ENCODE peak calls at places on chromosomes 3 and 15, in five cellular contexts. One of them, this sample, is unnamed.

GRCh38 chr3:187783098-187783497 is 37.8 kb upstream of the BCL6 start:
- DNase-seq in iPS DF 19.7: no peak
- DNase-seq in stimulated activated CD4-positive, alpha-beta T cell treated with anti-CD3 and anti-CD28 coated beads, Interleukin-12 subunit alpha, Interleukin-12 subunit beta, amount 100 ng/mL, for 48 hours: no peak
- DNase-seq in HFF-Myc: no peak
- DNase-seq in NCI-H1436: no peak
- DNase-seq in this sample: no peak

GRCh38 chr3:194640829-194641228 is 7.6 kb upstream of the TMEM44 start:
- DNase-seq in iPS DF 19.7: no peak
- DNase-seq in stimulated activated CD4-positive, alpha-beta T cell treated with anti-CD3 and anti-CD28 coated beads, Interleukin-12 subunit alpha, Interleukin-12 subunit beta, amount 100 ng/mL, for 48 hours: no peak
- DNase-seq in HFF-Myc: no peak
- DNase-seq in NCI-H1436: no peak
- DNase-seq in this sample: peak; percentile 38

GRCh38 chr3:52230889-52231499 is 5.5 kb upstream of the TLR9 start:
- DNase-seq in iPS DF 19.7: no peak
- DNase-seq in stimulated activated CD4-positive, alpha-beta T cell treated with anti-CD3 and anti-CD28 coated beads, Interleukin-12 subunit alpha, Interleukin-12 subunit beta, amount 100 ng/mL, for 48 hours: no peak
- DNase-seq in HFF-Myc: no peak
- DNase-seq in NCI-H1436: no peak
- DNase-seq in this sample: no peak

GRCh38 chr3:148643389-148643840 is 54.3 kb upstream of the AGTR1 start:
- DNase-seq in iPS DF 19.7: no peak
- DNase-seq in stimulated activated CD4-positive, alpha-beta T cell treated with anti-CD3 and anti-CD28 coated beads, Interleukin-12 subunit alpha, Interleukin-12 subunit beta, amount 100 ng/mL, for 48 hours: no peak
- DNase-seq in HFF-Myc: no peak
- DNase-seq in NCI-H1436: no peak
- DNase-seq in this sample: no peak

GRCh38 chr15:41967506-41968206 is 4.7 kb downstream of the EHD4 start:
- DNase-seq in iPS DF 19.7: no peak
- DNase-seq in stimulated activated CD4-positive, alpha-beta T cell treated with anti-CD3 and anti-CD28 coated beads, Interleukin-12 subunit alpha, Interleukin-12 subunit beta, amount 100 ng/mL, for 48 hours: no peak
- DNase-seq in HFF-Myc: no peak
- DNase-seq in NCI-H1436: no peak
- DNase-seq in this sample: peak; percentile 35

GRCh38 chr3:105960381-105960780 is 91.6 kb upstream of the CBLB start:
- DNase-seq in iPS DF 19.7: no peak
- DNase-seq in stimulated activated CD4-positive, alpha-beta T cell treated with anti-CD3 and anti-CD28 coated beads, Interleukin-12 subunit alpha, Interleukin-12 subunit beta, amount 100 ng/mL, for 48 hours: no peak
- DNase-seq in HFF-Myc: no peak
- DNase-seq in NCI-H1436: no peak
- DNase-seq in this sample: no peak

GRCh38 chr3:123773681-123774431 is 110.3 kb downstream of the MYLK start:
- DNase-seq in iPS DF 19.7: no peak
- DNase-seq in stimulated activated CD4-positive, alpha-beta T cell treated with anti-CD3 and anti-CD28 coated beads, Interleukin-12 subunit alpha, Interleukin-12 subunit beta, amount 100 ng/mL, for 48 hours: no peak
- DNase-seq in HFF-Myc: peak; percentile 78
- DNase-seq in NCI-H1436: no peak
- DNase-seq in this sample: no peak

GRCh38 chr15:99632521-99632920 is 66.7 kb downstream of the MEF2A start:
- DNase-seq in iPS DF 19.7: no peak
- DNase-seq in stimulated activated CD4-positive, alpha-beta T cell treated with anti-CD3 and anti-CD28 coated beads, Interleukin-12 subunit alpha, Interleukin-12 subunit beta, amount 100 ng/mL, for 48 hours: no peak
- DNase-seq in HFF-Myc: no peak
- DNase-seq in NCI-H1436: no peak
- DNase-seq in this sample: no peak

GRCh38 chr3:130969621-130970020 is 57.0 kb downstream of the ASTE1 start:
- DNase-seq in iPS DF 19.7: no peak
- DNase-seq in stimulated activated CD4-positive, alpha-beta T cell treated with anti-CD3 and anti-CD28 coated beads, Interleukin-12 subunit alpha, Interleukin-12 subunit beta, amount 100 ng/mL, for 48 hours: no peak
- DNase-seq in HFF-Myc: no peak
- DNase-seq in NCI-H1436: no peak
- DNase-seq in this sample: no peak

GRCh38 chr15:29612701-29613100 is 209.6 kb downstream of the TJP1 start:
- DNase-seq in iPS DF 19.7: no peak
- DNase-seq in stimulated activated CD4-positive, alpha-beta T cell treated with anti-CD3 and anti-CD28 coated beads, Interleukin-12 subunit alpha, Interleukin-12 subunit beta, amount 100 ng/mL, for 48 hours: no peak
- DNase-seq in HFF-Myc: no peak
- DNase-seq in NCI-H1436: no peak
- DNase-seq in this sample: no peak

GRCh38 chr3:126268866-126269265 is 88.3 kb downstream of the KLF15 start:
- DNase-seq in iPS DF 19.7: no peak
- DNase-seq in stimulated activated CD4-positive, alpha-beta T cell treated with anti-CD3 and anti-CD28 coated beads, Interleukin-12 subunit alpha, Interleukin-12 subunit beta, amount 100 ng/mL, for 48 hours: no peak
- DNase-seq in HFF-Myc: no peak
- DNase-seq in NCI-H1436: no peak
- DNase-seq in this sample: no peak

GRCh38 chr3:194215392-194215791 is 79.4 kb downstream of the HES1 start:
- DNase-seq in iPS DF 19.7: no peak
- DNase-seq in stimulated activated CD4-positive, alpha-beta T cell treated with anti-CD3 and anti-CD28 coated beads, Interleukin-12 subunit alpha, Interleukin-12 subunit beta, amount 100 ng/mL, for 48 hours: no peak
- DNase-seq in HFF-Myc: no peak
- DNase-seq in NCI-H1436: no peak
- DNase-seq in this sample: no peak

GRCh38 chr3:189099031-189099471 is 72.7 kb upstream of the TPRG1 start:
- DNase-seq in iPS DF 19.7: no peak
- DNase-seq in stimulated activated CD4-positive, alpha-beta T cell treated with anti-CD3 and anti-CD28 coated beads, Interleukin-12 subunit alpha, Interleukin-12 subunit beta, amount 100 ng/mL, for 48 hours: no peak
- DNase-seq in HFF-Myc: no peak
- DNase-seq in NCI-H1436: no peak
- DNase-seq in this sample: no peak

This sample was measured in CD8-positive, alpha-beta T cell.